ENCODE peak calls at places on chromosomes 12 and 14, in eight cellular contexts. One of them, this sample, is unnamed.

GRCh38 chr14:105891631-105892452 is 365.5 kb downstream of the TMEM121 start:
- DNase-seq in SJSA1: peak
- DNase-seq in mammary epithelial cell: no peak
- DNase-seq in fibroblast of the conjunctiva: no peak
- DNase-seq in endothelial cell: no peak
- DNase-seq in activated B cell treated with CpG ODN at 0.5 μM for 24 hours: no peak
- DNase-seq in NCI-H1436: no peak
- DNase-seq in body of pancreas: no peak
- DNase-seq in this sample: peak

GRCh38 chr14:95609398-95609990 is 74.6 kb downstream of the GLRX5 start:
- DNase-seq in mammary epithelial cell: peak
- DNase-seq in body of pancreas: peak
- DNase-seq in activated B cell treated with CpG ODN at 0.5 μM for 24 hours: no peak
- DNase-seq in endothelial cell: peak
- DNase-seq in SJSA1: no peak
- DNase-seq in NCI-H1436: peak
- DNase-seq in fibroblast of the conjunctiva: peak
- DNase-seq in this sample: no peak

GRCh38 chr14:81655423-81656314 is 122.0 kb upstream of the SEL1L start:
- DNase-seq in NCI-H1436: no peak
- DNase-seq in mammary epithelial cell: no peak
- DNase-seq in endothelial cell: no peak
- DNase-seq in body of pancreas: no peak
- DNase-seq in activated B cell treated with CpG ODN at 0.5 μM for 24 hours: no peak
- DNase-seq in SJSA1: no peak
- DNase-seq in fibroblast of the conjunctiva: no peak
- DNase-seq in this sample: no peak

GRCh38 chr12:71782007-71782406 is 27.3 kb downstream of the RAB21 start:
- DNase-seq in activated B cell treated with CpG ODN at 0.5 μM for 24 hours: no peak
- DNase-seq in NCI-H1436: no peak
- DNase-seq in SJSA1: no peak
- DNase-seq in fibroblast of the conjunctiva: no peak
- DNase-seq in body of pancreas: no peak
- DNase-seq in endothelial cell: no peak
- DNase-seq in mammary epithelial cell: no peak
- DNase-seq in this sample: no peak

GRCh38 chr12:124466200-124467128 is 100.9 kb downstream of the NCOR2 start:
- DNase-seq in fibroblast of the conjunctiva: no peak
- DNase-seq in activated B cell treated with CpG ODN at 0.5 μM for 24 hours: peak
- DNase-seq in mammary epithelial cell: no peak
- DNase-seq in body of pancreas: no peak
- DNase-seq in endothelial cell: no peak
- DNase-seq in NCI-H1436: no peak
- DNase-seq in SJSA1: no peak
- DNase-seq in this sample: peak

GRCh38 chr12:52238916-52239649 is 6.0 kb downstream of the KRT7 start:
- DNase-seq in NCI-H1436: no peak
- DNase-seq in endothelial cell: no peak
- DNase-seq in SJSA1: no peak
- DNase-seq in mammary epithelial cell: no peak
- DNase-seq in body of pancreas: no peak
- DNase-seq in fibroblast of the conjunctiva: no peak
- DNase-seq in activated B cell treated with CpG ODN at 0.5 μM for 24 hours: no peak
- DNase-seq in this sample: no peak

GRCh38 chr14:32307881-32308582 is 21.1 kb upstream of the AKAP6 start:
- DNase-seq in NCI-H1436: no peak
- DNase-seq in body of pancreas: peak
- DNase-seq in activated B cell treated with CpG ODN at 0.5 μM for 24 hours: no peak
- DNase-seq in endothelial cell: no peak
- DNase-seq in SJSA1: no peak
- DNase-seq in fibroblast of the conjunctiva: no peak
- DNase-seq in mammary epithelial cell: peak
- DNase-seq in this sample: no peak

GRCh38 chr14:92254786-92255185 is 68.2 kb upstream of the SLC24A4 start:
- DNase-seq in mammary epithelial cell: no peak
- DNase-seq in SJSA1: no peak
- DNase-seq in endothelial cell: peak
- DNase-seq in NCI-H1436: no peak
- DNase-seq in body of pancreas: peak
- DNase-seq in fibroblast of the conjunctiva: no peak
- DNase-seq in activated B cell treated with CpG ODN at 0.5 μM for 24 hours: no peak
- DNase-seq in this sample: peak

GRCh38 chr12:15599266-15600037 is 189.7 kb downstream of the EPS8 start:
- DNase-seq in mammary epithelial cell: peak
- DNase-seq in endothelial cell: no peak
- DNase-seq in activated B cell treated with CpG ODN at 0.5 μM for 24 hours: no peak
- DNase-seq in SJSA1: no peak
- DNase-seq in fibroblast of the conjunctiva: peak
- DNase-seq in body of pancreas: no peak
- DNase-seq in NCI-H1436: no peak
- DNase-seq in this sample: no peak

GRCh38 chr14:41297961-41298690 is 308.6 kb upstream of the LRFN5 start:
- DNase-seq in SJSA1: no peak
- DNase-seq in NCI-H1436: no peak
- DNase-seq in endothelial cell: no peak
- DNase-seq in fibroblast of the conjunctiva: no peak
- DNase-seq in body of pancreas: no peak
- DNase-seq in mammary epithelial cell: no peak
- DNase-seq in activated B cell treated with CpG ODN at 0.5 μM for 24 hours: no peak
- DNase-seq in this sample: no peak

GRCh38 chr12:122859303-122860051 is 24.2 kb downstream of the HIP1R start:
- DNase-seq in mammary epithelial cell: no peak
- DNase-seq in activated B cell treated with CpG ODN at 0.5 μM for 24 hours: no peak
- DNase-seq in SJSA1: peak
- DNase-seq in endothelial cell: no peak
- DNase-seq in NCI-H1436: no peak
- DNase-seq in body of pancreas: no peak
- DNase-seq in fibroblast of the conjunctiva: no peak
- DNase-seq in this sample: no peak

GRCh38 chr14:76920572-76921175 is 94.5 kb downstream of the LRRC74A start:
- DNase-seq in SJSA1: no peak
- DNase-seq in body of pancreas: no peak
- DNase-seq in endothelial cell: no peak
- DNase-seq in fibroblast of the conjunctiva: no peak
- DNase-seq in mammary epithelial cell: no peak
- DNase-seq in activated B cell treated with CpG ODN at 0.5 μM for 24 hours: no peak
- DNase-seq in NCI-H1436: peak
- DNase-seq in this sample: no peak

GRCh38 chr14:20469890-20470858 is 968 bp downstream of the PNP start:
- DNase-seq in activated B cell treated with CpG ODN at 0.5 μM for 24 hours: peak
- DNase-seq in fibroblast of the conjunctiva: peak
- DNase-seq in body of pancreas: peak
- DNase-seq in NCI-H1436: no peak
- DNase-seq in mammary epithelial cell: peak
- DNase-seq in SJSA1: peak
- DNase-seq in endothelial cell: peak
- DNase-seq in this sample: no peak

GRCh38 chr12:7853557-7853956 is 19.2 kb downstream of the SLC2A14 start:
- DNase-seq in SJSA1: no peak
- DNase-seq in NCI-H1436: no peak
- DNase-seq in body of pancreas: no peak
- DNase-seq in endothelial cell: no peak
- DNase-seq in fibroblast of the conjunctiva: no peak
- DNase-seq in activated B cell treated with CpG ODN at 0.5 μM for 24 hours: no peak
- DNase-seq in mammary epithelial cell: no peak
- DNase-seq in this sample: no peak

GRCh38 chr14:77478796-77479195 is 19.8 kb downstream of the ISM2 start:
- DNase-seq in body of pancreas: no peak
- DNase-seq in fibroblast of the conjunctiva: no peak
- DNase-seq in endothelial cell: no peak
- DNase-seq in SJSA1: no peak
- DNase-seq in NCI-H1436: no peak
- DNase-seq in mammary epithelial cell: no peak
- DNase-seq in activated B cell treated with CpG ODN at 0.5 μM for 24 hours: no peak
- DNase-seq in this sample: no peak

GRCh38 chr12:1104088-1104800 is 113.2 kb downstream of the ERC1 start:
- DNase-seq in mammary epithelial cell: no peak
- DNase-seq in endothelial cell: no peak
- DNase-seq in fibroblast of the conjunctiva: no peak
- DNase-seq in body of pancreas: no peak
- DNase-seq in SJSA1: no peak
- DNase-seq in NCI-H1436: no peak
- DNase-seq in activated B cell treated with CpG ODN at 0.5 μM for 24 hours: no peak
- DNase-seq in this sample: no peak

GRCh38 chr14:39109893-39110715 is 4.0 kb upstream of the GEMIN2 start:
- DNase-seq in endothelial cell: no peak
- DNase-seq in body of pancreas: peak
- DNase-seq in activated B cell treated with CpG ODN at 0.5 μM for 24 hours: no peak
- DNase-seq in SJSA1: no peak
- DNase-seq in fibroblast of the conjunctiva: no peak
- DNase-seq in NCI-H1436: no peak
- DNase-seq in mammary epithelial cell: no peak
- DNase-seq in this sample: no peak

GRCh38 chr12:93886533-93887511 is 209.6 kb downstream of the CRADD start:
- DNase-seq in fibroblast of the conjunctiva: peak
- DNase-seq in SJSA1: peak
- DNase-seq in endothelial cell: no peak
- DNase-seq in activated B cell treated with CpG ODN at 0.5 μM for 24 hours: no peak
- DNase-seq in mammary epithelial cell: no peak
- DNase-seq in body of pancreas: no peak
- DNase-seq in NCI-H1436: no peak
- DNase-seq in this sample: no peak

GRCh38 chr12:118760623-118761022 is 220.7 kb upstream of the SRRM4 start:
- DNase-seq in endothelial cell: no peak
- DNase-seq in fibroblast of the conjunctiva: no peak
- DNase-seq in activated B cell treated with CpG ODN at 0.5 μM for 24 hours: no peak
- DNase-seq in body of pancreas: no peak
- DNase-seq in mammary epithelial cell: no peak
- DNase-seq in NCI-H1436: no peak
- DNase-seq in SJSA1: no peak
- DNase-seq in this sample: no peak

GRCh38 chr12:31773223-31773750 is 44.5 kb upstream of the AMN1 start:
- DNase-seq in activated B cell treated with CpG ODN at 0.5 μM for 24 hours: no peak
- DNase-seq in NCI-H1436: no peak
- DNase-seq in fibroblast of the conjunctiva: no peak
- DNase-seq in body of pancreas: no peak
- DNase-seq in endothelial cell: no peak
- DNase-seq in mammary epithelial cell: no peak
- DNase-seq in SJSA1: no peak
- DNase-seq in this sample: no peak

GRCh38 chr12:113214938-113215400 is 6.3 kb upstream of the TPCN1 start:
- DNase-seq in activated B cell treated with CpG ODN at 0.5 μM for 24 hours: no peak
- DNase-seq in body of pancreas: no peak
- DNase-seq in SJSA1: peak
- DNase-seq in mammary epithelial cell: peak
- DNase-seq in fibroblast of the conjunctiva: peak
- DNase-seq in endothelial cell: no peak
- DNase-seq in NCI-H1436: no peak
- DNase-seq in this sample: peak

GRCh38 chr12:51961834-51962233 is 10.3 kb downstream of the ACVR1B start:
- DNase-seq in endothelial cell: no peak
- DNase-seq in SJSA1: no peak
- DNase-seq in fibroblast of the conjunctiva: no peak
- DNase-seq in NCI-H1436: no peak
- DNase-seq in activated B cell treated with CpG ODN at 0.5 μM for 24 hours: no peak
- DNase-seq in mammary epithelial cell: peak
- DNase-seq in body of pancreas: no peak
- DNase-seq in this sample: no peak

GRCh38 chr14:36514278-36515104 is 5.5 kb downstream of the NKX2-1 start:
- DNase-seq in activated B cell treated with CpG ODN at 0.5 μM for 24 hours: no peak
- DNase-seq in SJSA1: no peak
- DNase-seq in endothelial cell: no peak
- DNase-seq in body of pancreas: no peak
- DNase-seq in mammary epithelial cell: no peak
- DNase-seq in NCI-H1436: no peak
- DNase-seq in fibroblast of the conjunctiva: no peak
- DNase-seq in this sample: no peak

GRCh38 chr12:109250523-109250922 is 58.6 kb downstream of the FOXN4 start:
- DNase-seq in NCI-H1436: no peak
- DNase-seq in activated B cell treated with CpG ODN at 0.5 μM for 24 hours: no peak
- DNase-seq in mammary epithelial cell: no peak
- DNase-seq in fibroblast of the conjunctiva: no peak
- DNase-seq in SJSA1: no peak
- DNase-seq in endothelial cell: no peak
- DNase-seq in body of pancreas: no peak
- DNase-seq in this sample: no peak

GRCh38 chr14:94499673-94500072 is 9.6 kb downstream of the SERPINA12 start:
- DNase-seq in mammary epithelial cell: no peak
- DNase-seq in NCI-H1436: no peak
- DNase-seq in fibroblast of the conjunctiva: no peak
- DNase-seq in body of pancreas: no peak
- DNase-seq in activated B cell treated with CpG ODN at 0.5 μM for 24 hours: no peak
- DNase-seq in SJSA1: no peak
- DNase-seq in endothelial cell: no peak
- DNase-seq in this sample: no peak

GRCh38 chr12:6644257-6644596 is 3.0 kb downstream of the ACRBP start:
- DNase-seq in body of pancreas: no peak
- DNase-seq in mammary epithelial cell: no peak
- DNase-seq in SJSA1: no peak
- DNase-seq in fibroblast of the conjunctiva: no peak
- DNase-seq in activated B cell treated with CpG ODN at 0.5 μM for 24 hours: no peak
- DNase-seq in endothelial cell: peak
- DNase-seq in NCI-H1436: no peak
- DNase-seq in this sample: no peak